ENCODE peak calls at places on chromosomes 16 and 17, in eight cellular contexts. O, S, A, Q, I, U, B and M are unnamed samples.

GRCh38 chr17:13562271-13562800 is 39.4 kb downstream of the HS3ST3A1 start:
- DNase-seq in U (no peak), I (no peak), S (no peak), Q (peak; percentile 84), B (no peak), A (peak; percentile 73), O (peak; percentile 78), M (no peak)

GRCh38 chr17:78892062-78892456 is 10.9 kb downstream of the CEP295NL start:
- DNase-seq in Q (no peak), O (no peak), U (no peak), I (no peak), B (no peak), S (no peak), A (no peak), M (no peak)

GRCh38 chr16:54063374-54063773 is 223.2 kb downstream of the IRX3 start:
- DNase-seq in O (no peak), B (no peak), Q (no peak), S (no peak), I (no peak), A (no peak), U (no peak), M (no peak)

GRCh38 chr17:72101526-72101925 is 19.3 kb upstream of the SOX9 start:
- DNase-seq in O (no peak), S (no peak), B (no peak), A (peak; percentile 56), Q (no peak), U (no peak), I (no peak), M (no peak)

GRCh38 chr17:78343099-78343432 is 16.8 kb downstream of the SOCS3 start:
- DNase-seq in A (peak; percentile 94), B (no peak), O (no peak), I (no peak), U (no peak), Q (peak; percentile 95), S (no peak), M (peak; percentile 80)

GRCh38 chr16:3458852-3459361 is 15.4 kb downstream of the NAA60 start:
- DNase-seq in O (no peak), U (no peak), A (no peak), S (no peak), B (no peak), Q (no peak), I (no peak), M (no peak)

GRCh38 chr16:85662976-85663830 is 25.6 kb downstream of the GINS2 start:
- DNase-seq in O (no peak), A (no peak), Q (no peak), S (no peak), B (no peak), U (no peak), I (no peak), M (no peak)

GRCh38 chr17:64309710-64310109 is 46.6 kb upstream of the TEX2 start:
- DNase-seq in B (no peak), O (no peak), A (no peak), I (no peak), Q (no peak), S (no peak), U (no peak), M (no peak)

GRCh38 chr16:57151369-57151768 is 34.5 kb downstream of the PSME3IP1 start:
- DNase-seq in U (no peak), O (no peak), S (no peak), Q (peak; percentile 24), I (no peak), B (no peak), A (no peak), M (no peak)

GRCh38 chr17:35726609-35727460 is 4.6 kb upstream of the RASL10B start:
- DNase-seq in B (peak; percentile 42), S (no peak), U (no peak), Q (peak; percentile 91), O (no peak), I (no peak), A (no peak), M (no peak)

GRCh38 chr17:72498671-72499210 is 377.9 kb downstream of the SOX9 start:
- DNase-seq in B (no peak), A (no peak), U (no peak), Q (no peak), S (no peak), I (no peak), O (no peak), M (no peak)

GRCh38 chr17:40363480-40363838 is 1.1 kb downstream of the GJD3 start:
- DNase-seq in S (no peak), O (no peak), I (no peak), B (no peak), A (no peak), U (no peak), Q (peak; percentile 81), M (peak; percentile 79)

GRCh38 chr17:62705116-62705515 is 77.6 kb downstream of the MRC2 start:
- DNase-seq in B (no peak), I (no peak), S (no peak), A (no peak), O (no peak), U (no peak), Q (peak; percentile 38), M (no peak)

GRCh38 chr17:64349949-64350348 is 40.7 kb downstream of the PECAM1 start:
- DNase-seq in S (no peak), A (no peak), U (no peak), Q (no peak), I (no peak), O (no peak), B (no peak), M (no peak)

GRCh38 chr16:12617401-12617819 is 186.3 kb downstream of the CPPED1 start:
- DNase-seq in A (peak; percentile 5), O (no peak), Q (no peak), B (no peak), S (no peak), I (no peak), U (peak; percentile 67), M (no peak)

GRCh38 chr17:58329035-58329807 is 626 bp upstream of the TSPOAP1 start:
- DNase-seq in B (no peak), A (no peak), S (peak; percentile 93), U (peak; percentile 89), Q (peak; percentile 88), O (no peak), I (peak; percentile 37), M (peak; percentile 73)